ENCODE peak calls at places on chromosomes 2 and 18, in eight cellular contexts. One of them, this sample, is unnamed.

GRCh38 chr2:24122-24521 is 22.2 kb downstream of the FAM110C start:
- DNase-seq in osteoblast: no peak
- DNase-seq in psoas muscle: no peak
- DNase-seq in choroid plexus epithelial cell: no peak
- DNase-seq in astrocyte of the spinal cord: no peak
- DNase-seq in BJ: no peak
- DNase-seq in HL-60: no peak
- DNase-seq in GM06990: no peak
- DNase-seq in this sample: no peak

GRCh38 chr2:106956879-106957278 is 70.9 kb upstream of the ST6GAL2 start:
- DNase-seq in osteoblast: peak
- DNase-seq in HL-60: no peak
- DNase-seq in BJ: peak
- DNase-seq in psoas muscle: no peak
- DNase-seq in astrocyte of the spinal cord: peak
- DNase-seq in GM06990: no peak
- DNase-seq in choroid plexus epithelial cell: peak
- DNase-seq in this sample: peak

GRCh38 chr2:57516740-57517340 is 529.8 kb upstream of the VRK2 start:
- DNase-seq in GM06990: no peak
- DNase-seq in astrocyte of the spinal cord: peak
- DNase-seq in osteoblast: peak
- DNase-seq in choroid plexus epithelial cell: peak
- DNase-seq in HL-60: no peak
- DNase-seq in BJ: peak
- DNase-seq in psoas muscle: no peak
- DNase-seq in this sample: peak

GRCh38 chr2:235007664-235008457 is 56.0 kb downstream of the SH3BP4 start:
- DNase-seq in GM06990: no peak
- DNase-seq in psoas muscle: no peak
- DNase-seq in choroid plexus epithelial cell: no peak
- DNase-seq in HL-60: no peak
- DNase-seq in BJ: no peak
- DNase-seq in osteoblast: peak
- DNase-seq in astrocyte of the spinal cord: no peak
- DNase-seq in this sample: no peak

GRCh38 chr2:63888490-63889402 is 47.0 kb downstream of the UGP2 start:
- DNase-seq in GM06990: peak
- DNase-seq in astrocyte of the spinal cord: peak
- DNase-seq in psoas muscle: peak
- DNase-seq in HL-60: peak
- DNase-seq in osteoblast: peak
- DNase-seq in choroid plexus epithelial cell: peak
- DNase-seq in BJ: no peak
- DNase-seq in this sample: peak

GRCh38 chr2:224646242-224646846 is 61.2 kb upstream of the CUL3 start:
- DNase-seq in astrocyte of the spinal cord: peak
- DNase-seq in osteoblast: no peak
- DNase-seq in psoas muscle: no peak
- DNase-seq in BJ: no peak
- DNase-seq in GM06990: no peak
- DNase-seq in HL-60: peak
- DNase-seq in choroid plexus epithelial cell: peak
- DNase-seq in this sample: peak

GRCh38 chr2:158505448-158505934 is 48.7 kb downstream of the PKP4 start:
- DNase-seq in psoas muscle: no peak
- DNase-seq in astrocyte of the spinal cord: no peak
- DNase-seq in HL-60: no peak
- DNase-seq in BJ: no peak
- DNase-seq in GM06990: no peak
- DNase-seq in osteoblast: no peak
- DNase-seq in choroid plexus epithelial cell: no peak
- DNase-seq in this sample: no peak

GRCh38 chr2:167880415-167880814 is 367.0 kb downstream of the STK39 start:
- DNase-seq in BJ: no peak
- DNase-seq in GM06990: no peak
- DNase-seq in psoas muscle: no peak
- DNase-seq in choroid plexus epithelial cell: no peak
- DNase-seq in astrocyte of the spinal cord: no peak
- DNase-seq in HL-60: no peak
- DNase-seq in osteoblast: no peak
- DNase-seq in this sample: no peak

GRCh38 chr18:50662775-50663383 is 103.0 kb downstream of the MAPK4 start:
- DNase-seq in astrocyte of the spinal cord: no peak
- DNase-seq in choroid plexus epithelial cell: no peak
- DNase-seq in BJ: no peak
- DNase-seq in HL-60: no peak
- DNase-seq in osteoblast: no peak
- DNase-seq in psoas muscle: no peak
- DNase-seq in GM06990: no peak
- DNase-seq in this sample: no peak

GRCh38 chr2:43737097-43737854 is 36.6 kb upstream of the DYNC2LI1 start:
- DNase-seq in BJ: peak
- DNase-seq in GM06990: no peak
- DNase-seq in astrocyte of the spinal cord: peak
- DNase-seq in psoas muscle: peak
- DNase-seq in choroid plexus epithelial cell: peak
- DNase-seq in HL-60: no peak
- DNase-seq in osteoblast: peak
- DNase-seq in this sample: peak

GRCh38 chr2:74566423-74567085 is 12.0 kb downstream of the DOK1 start:
- DNase-seq in astrocyte of the spinal cord: peak
- DNase-seq in BJ: peak
- DNase-seq in osteoblast: peak
- DNase-seq in GM06990: no peak
- DNase-seq in psoas muscle: no peak
- DNase-seq in choroid plexus epithelial cell: peak
- DNase-seq in HL-60: no peak
- DNase-seq in this sample: peak

GRCh38 chr2:74919827-74920226 is 38.6 kb upstream of the POLE4 start:
- DNase-seq in HL-60: peak
- DNase-seq in choroid plexus epithelial cell: peak
- DNase-seq in osteoblast: peak
- DNase-seq in psoas muscle: peak
- DNase-seq in astrocyte of the spinal cord: peak
- DNase-seq in GM06990: peak
- DNase-seq in BJ: no peak
- DNase-seq in this sample: peak

GRCh38 chr2:170176212-170176611 is 1.7 kb upstream of the MYO3B start:
- DNase-seq in HL-60: no peak
- DNase-seq in psoas muscle: no peak
- DNase-seq in astrocyte of the spinal cord: no peak
- DNase-seq in choroid plexus epithelial cell: no peak
- DNase-seq in BJ: no peak
- DNase-seq in GM06990: no peak
- DNase-seq in osteoblast: no peak
- DNase-seq in this sample: no peak

GRCh38 chr2:75311993-75312392 is 112.7 kb upstream of the TACR1 start:
- DNase-seq in choroid plexus epithelial cell: no peak
- DNase-seq in osteoblast: no peak
- DNase-seq in HL-60: no peak
- DNase-seq in BJ: no peak
- DNase-seq in astrocyte of the spinal cord: no peak
- DNase-seq in psoas muscle: no peak
- DNase-seq in GM06990: peak
- DNase-seq in this sample: no peak

GRCh38 chr18:34659579-34660517 is 50.2 kb upstream of the DTNA start:
- DNase-seq in osteoblast: peak
- DNase-seq in GM06990: no peak
- DNase-seq in HL-60: peak
- DNase-seq in psoas muscle: peak
- DNase-seq in astrocyte of the spinal cord: peak
- DNase-seq in BJ: peak
- DNase-seq in choroid plexus epithelial cell: peak
- DNase-seq in this sample: peak

GRCh38 chr2:207085110-207085509 is 80.6 kb downstream of the KLF7 start:
- DNase-seq in psoas muscle: no peak
- DNase-seq in osteoblast: no peak
- DNase-seq in BJ: no peak
- DNase-seq in HL-60: no peak
- DNase-seq in astrocyte of the spinal cord: no peak
- DNase-seq in choroid plexus epithelial cell: no peak
- DNase-seq in GM06990: no peak
- DNase-seq in this sample: no peak

GRCh38 chr18:7616661-7617060 is 49.5 kb downstream of the PTPRM start:
- DNase-seq in BJ: no peak
- DNase-seq in choroid plexus epithelial cell: peak
- DNase-seq in astrocyte of the spinal cord: no peak
- DNase-seq in osteoblast: no peak
- DNase-seq in psoas muscle: peak
- DNase-seq in HL-60: no peak
- DNase-seq in GM06990: no peak
- DNase-seq in this sample: peak

GRCh38 chr18:55402731-55403405 is 185.1 kb downstream of the TCF4 start:
- DNase-seq in HL-60: no peak
- DNase-seq in BJ: no peak
- DNase-seq in GM06990: no peak
- DNase-seq in osteoblast: no peak
- DNase-seq in choroid plexus epithelial cell: peak
- DNase-seq in astrocyte of the spinal cord: peak
- DNase-seq in psoas muscle: no peak
- DNase-seq in this sample: peak

GRCh38 chr2:226583715-226584114 is 215.9 kb downstream of the IRS1 start:
- DNase-seq in psoas muscle: no peak
- DNase-seq in astrocyte of the spinal cord: peak
- DNase-seq in HL-60: no peak
- DNase-seq in osteoblast: peak
- DNase-seq in BJ: peak
- DNase-seq in GM06990: no peak
- DNase-seq in choroid plexus epithelial cell: peak
- DNase-seq in this sample: peak

GRCh38 chr2:51289045-51289444 is 257.1 kb upstream of the NRXN1 start:
- DNase-seq in choroid plexus epithelial cell: no peak
- DNase-seq in psoas muscle: no peak
- DNase-seq in BJ: no peak
- DNase-seq in astrocyte of the spinal cord: no peak
- DNase-seq in osteoblast: no peak
- DNase-seq in GM06990: no peak
- DNase-seq in HL-60: no peak
- DNase-seq in this sample: no peak

GRCh38 chr2:240820607-240821428 is 799 bp upstream of the KIF1A start:
- DNase-seq in osteoblast: peak
- DNase-seq in choroid plexus epithelial cell: no peak
- DNase-seq in HL-60: no peak
- DNase-seq in psoas muscle: no peak
- DNase-seq in astrocyte of the spinal cord: no peak
- DNase-seq in BJ: no peak
- DNase-seq in GM06990: no peak
- DNase-seq in this sample: no peak
- TF ChIP-seq CTCF in osteoblast: no peak
- TF ChIP-seq CTCF in choroid plexus epithelial cell: no peak
- TF ChIP-seq CTCF in HL-60: no peak
- TF ChIP-seq CTCF in psoas muscle: no peak
- TF ChIP-seq CTCF in astrocyte of the spinal cord: no peak
- TF ChIP-seq CTCF in BJ: no peak
- TF ChIP-seq CTCF in GM06990: no peak
- TF ChIP-seq CTCF in this sample: no peak

GRCh38 chr2:201433389-201433995 is 17.8 kb downstream of the TRAK2 start:
- DNase-seq in BJ: no peak
- DNase-seq in psoas muscle: no peak
- DNase-seq in choroid plexus epithelial cell: no peak
- DNase-seq in HL-60: no peak
- DNase-seq in osteoblast: no peak
- DNase-seq in GM06990: no peak
- DNase-seq in astrocyte of the spinal cord: no peak
- DNase-seq in this sample: no peak
- H3K4me3 ChIP-seq in BJ: no peak
- H3K4me3 ChIP-seq in psoas muscle: peak
- H3K4me3 ChIP-seq in choroid plexus epithelial cell: no peak
- H3K4me3 ChIP-seq in HL-60: no peak
- H3K4me3 ChIP-seq in osteoblast: peak
- H3K4me3 ChIP-seq in GM06990: no peak
- H3K4me3 ChIP-seq in astrocyte of the spinal cord: no peak
- H3K4me3 ChIP-seq in this sample: no peak

GRCh38 chr18:66280470-66280869 is 323.4 kb downstream of the CDH19 start:
- DNase-seq in HL-60: no peak
- DNase-seq in psoas muscle: no peak
- DNase-seq in astrocyte of the spinal cord: no peak
- DNase-seq in BJ: no peak
- DNase-seq in osteoblast: no peak
- DNase-seq in GM06990: no peak
- DNase-seq in choroid plexus epithelial cell: no peak
- DNase-seq in this sample: no peak
- TF ChIP-seq CTCF in HL-60: no peak
- TF ChIP-seq CTCF in psoas muscle: no peak
- TF ChIP-seq CTCF in astrocyte of the spinal cord: no peak
- TF ChIP-seq CTCF in BJ: no peak
- TF ChIP-seq CTCF in osteoblast: no peak
- TF ChIP-seq CTCF in GM06990: no peak
- TF ChIP-seq CTCF in choroid plexus epithelial cell: no peak
- TF ChIP-seq CTCF in this sample: no peak

GRCh38 chr2:121285077-121285449 is at the start of gene TFCP2L1:
- DNase-seq in astrocyte of the spinal cord: no peak
- DNase-seq in HL-60: no peak
- DNase-seq in GM06990: peak
- DNase-seq in osteoblast: peak
- DNase-seq in BJ: no peak
- DNase-seq in psoas muscle: no peak
- DNase-seq in choroid plexus epithelial cell: peak
- DNase-seq in this sample: no peak

GRCh38 chr2:121283670-121284245 is 1.2 kb downstream of the TFCP2L1 start:
- DNase-seq in astrocyte of the spinal cord: no peak
- DNase-seq in osteoblast: peak
- DNase-seq in choroid plexus epithelial cell: no peak
- DNase-seq in GM06990: no peak
- DNase-seq in BJ: no peak
- DNase-seq in psoas muscle: no peak
- DNase-seq in HL-60: no peak
- DNase-seq in this sample: no peak

GRCh38 chr2:121285926-121286325 is 924 bp upstream of the TFCP2L1 start:
- DNase-seq in psoas muscle: no peak
- DNase-seq in BJ: no peak
- DNase-seq in choroid plexus epithelial cell: no peak
- DNase-seq in osteoblast: no peak
- DNase-seq in HL-60: no peak
- DNase-seq in astrocyte of the spinal cord: no peak
- DNase-seq in GM06990: no peak
- DNase-seq in this sample: no peak

GRCh38 chr2:121282800-121283382 is 2.1 kb downstream of the TFCP2L1 start:
- DNase-seq in psoas muscle: no peak
- DNase-seq in astrocyte of the spinal cord: no peak
- DNase-seq in osteoblast: no peak
- DNase-seq in BJ: no peak
- DNase-seq in GM06990: no peak
- DNase-seq in choroid plexus epithelial cell: no peak
- DNase-seq in HL-60: no peak
- DNase-seq in this sample: no peak

DNA sequence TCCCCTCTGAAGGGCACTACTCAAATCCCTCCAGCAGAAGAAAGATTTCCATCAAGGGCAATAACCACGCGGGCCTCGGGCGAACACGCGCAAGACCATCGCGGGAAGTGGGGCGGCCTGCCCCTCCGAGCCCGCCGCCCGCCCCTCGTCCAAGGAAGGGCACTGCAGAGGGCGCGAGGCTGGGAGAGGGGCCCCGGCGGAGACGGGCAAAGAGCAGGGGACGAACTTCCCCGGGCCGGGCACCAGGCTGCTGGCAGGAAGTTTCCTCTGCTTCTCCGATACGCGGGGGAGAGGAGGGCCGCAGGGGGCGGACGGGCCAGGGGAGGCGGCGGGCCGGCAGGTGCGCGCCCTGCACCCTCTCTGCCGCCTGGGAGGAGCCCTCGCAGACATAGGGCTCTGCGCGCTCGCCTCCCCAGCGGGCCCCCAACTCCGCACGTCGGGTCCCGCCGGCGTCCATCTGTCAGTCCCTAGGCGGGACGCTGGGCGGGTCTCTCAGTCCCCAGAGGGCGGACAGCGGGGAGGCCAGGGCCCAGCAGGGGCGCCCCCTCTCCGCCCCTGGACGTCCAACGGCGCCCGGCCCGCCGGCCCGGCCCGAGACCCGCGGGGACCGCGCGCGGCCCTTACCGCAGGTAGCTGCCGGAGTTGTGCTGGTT is 452 bp downstream of the TFCP2L1 start:
- DNase-seq in astrocyte of the spinal cord: no peak
- DNase-seq in choroid plexus epithelial cell: no peak
- DNase-seq in osteoblast: peak
- DNase-seq in BJ: no peak
- DNase-seq in GM06990: no peak
- DNase-seq in HL-60: no peak
- DNase-seq in psoas muscle: no peak
- DNase-seq in this sample: no peak
- H3K4me3 ChIP-seq in astrocyte of the spinal cord: no peak
- H3K4me3 ChIP-seq in choroid plexus epithelial cell: no peak
- H3K4me3 ChIP-seq in osteoblast: peak
- H3K4me3 ChIP-seq in BJ: no peak
- H3K4me3 ChIP-seq in GM06990: peak
- H3K4me3 ChIP-seq in HL-60: no peak
- H3K4me3 ChIP-seq in psoas muscle: peak
- H3K4me3 ChIP-seq in this sample: no peak

This sample was measured in fibroblast of villous mesenchyme.